ENCODE peak calls at places on chromosomes 11 and 22, in nine cellular contexts. One of them, this sample, is unnamed.

GRCh38 chr22:23763579-23764331 is 965 bp downstream of the C22orf15 start:
- DNase-seq in pancreas: no peak
- DNase-seq in kidney: no peak
- DNase-seq in left ventricle myocardium inferior: no peak
- DNase-seq in PC-9: no peak
- DNase-seq in SK-N-SH: peak
- DNase-seq in tibial artery: no peak
- DNase-seq in prostate gland: no peak
- DNase-seq in transverse colon: no peak
- DNase-seq in this sample: no peak

GRCh38 chr11:66886671-66887221 is 29.9 kb downstream of the LRFN4 start:
- DNase-seq in pancreas: no peak
- DNase-seq in kidney: peak
- DNase-seq in left ventricle myocardium inferior: peak
- DNase-seq in PC-9: no peak
- DNase-seq in SK-N-SH: no peak
- DNase-seq in tibial artery: no peak
- DNase-seq in prostate gland: no peak
- DNase-seq in transverse colon: no peak
- DNase-seq in this sample: no peak

GRCh38 chr22:21568207-21569075 is 927 bp downstream of the UBE2L3 start:
- DNase-seq in pancreas: peak
- DNase-seq in kidney: no peak
- DNase-seq in left ventricle myocardium inferior: peak
- DNase-seq in PC-9: no peak
- DNase-seq in SK-N-SH: peak
- DNase-seq in tibial artery: peak
- DNase-seq in prostate gland: peak
- DNase-seq in transverse colon: peak
- DNase-seq in this sample: peak

GRCh38 chr11:19164881-19165280 is 36.9 kb downstream of the CSRP3 start:
- DNase-seq in pancreas: no peak
- DNase-seq in kidney: no peak
- DNase-seq in left ventricle myocardium inferior: no peak
- DNase-seq in PC-9: no peak
- DNase-seq in SK-N-SH: peak
- DNase-seq in tibial artery: no peak
- DNase-seq in prostate gland: no peak
- DNase-seq in transverse colon: no peak
- DNase-seq in this sample: no peak

GRCh38 chr11:316891-317291 is 3.1 kb downstream of the IFITM1 start:
- DNase-seq in pancreas: no peak
- DNase-seq in kidney: no peak
- DNase-seq in left ventricle myocardium inferior: no peak
- DNase-seq in PC-9: no peak
- DNase-seq in SK-N-SH: no peak
- DNase-seq in tibial artery: no peak
- DNase-seq in prostate gland: no peak
- DNase-seq in transverse colon: no peak
- DNase-seq in this sample: no peak

GRCh38 chr22:37483594-37484114 is 2.5 kb downstream of the MFNG start:
- DNase-seq in pancreas: no peak
- DNase-seq in kidney: no peak
- DNase-seq in left ventricle myocardium inferior: no peak
- DNase-seq in PC-9: no peak
- DNase-seq in SK-N-SH: no peak
- DNase-seq in tibial artery: no peak
- DNase-seq in prostate gland: no peak
- DNase-seq in transverse colon: no peak
- DNase-seq in this sample: no peak

GRCh38 chr11:72755794-72756285 is 3.6 kb upstream of the ARAP1 start:
- DNase-seq in pancreas: no peak
- DNase-seq in kidney: peak
- DNase-seq in left ventricle myocardium inferior: no peak
- DNase-seq in PC-9: no peak
- DNase-seq in SK-N-SH: no peak
- DNase-seq in tibial artery: no peak
- DNase-seq in prostate gland: no peak
- DNase-seq in transverse colon: no peak
- DNase-seq in this sample: no peak

GRCh38 chr11:67301313-67301921 is 1.9 kb upstream of the SSH3 start:
- DNase-seq in pancreas: no peak
- DNase-seq in kidney: peak
- DNase-seq in left ventricle myocardium inferior: no peak
- DNase-seq in PC-9: no peak
- DNase-seq in SK-N-SH: no peak
- DNase-seq in tibial artery: no peak
- DNase-seq in prostate gland: no peak
- DNase-seq in transverse colon: peak
- DNase-seq in this sample: no peak

GRCh38 chr22:38697055-38697980 is 3.4 kb downstream of the JOSD1 start:
- DNase-seq in pancreas: no peak
- DNase-seq in kidney: no peak
- DNase-seq in left ventricle myocardium inferior: no peak
- DNase-seq in PC-9: peak
- DNase-seq in SK-N-SH: no peak
- DNase-seq in tibial artery: no peak
- DNase-seq in prostate gland: peak
- DNase-seq in transverse colon: no peak
- DNase-seq in this sample: peak

GRCh38 chr22:49824185-49824925 is 3.3 kb downstream of the BRD1 start:
- DNase-seq in pancreas: no peak
- DNase-seq in kidney: no peak
- DNase-seq in left ventricle myocardium inferior: no peak
- DNase-seq in PC-9: no peak
- DNase-seq in SK-N-SH: no peak
- DNase-seq in tibial artery: no peak
- DNase-seq in prostate gland: no peak
- DNase-seq in transverse colon: no peak
- DNase-seq in this sample: no peak

GRCh38 chr22:49825436-49825835 is 2.2 kb downstream of the BRD1 start:
- DNase-seq in pancreas: no peak
- DNase-seq in kidney: no peak
- DNase-seq in left ventricle myocardium inferior: no peak
- DNase-seq in PC-9: no peak
- DNase-seq in SK-N-SH: no peak
- DNase-seq in tibial artery: no peak
- DNase-seq in prostate gland: no peak
- DNase-seq in transverse colon: no peak
- DNase-seq in this sample: peak

GRCh38 chr22:49823289-49824045 is 4.2 kb downstream of the BRD1 start:
- DNase-seq in pancreas: no peak
- DNase-seq in kidney: no peak
- DNase-seq in left ventricle myocardium inferior: no peak
- DNase-seq in PC-9: no peak
- DNase-seq in SK-N-SH: no peak
- DNase-seq in tibial artery: no peak
- DNase-seq in prostate gland: no peak
- DNase-seq in transverse colon: no peak
- DNase-seq in this sample: no peak

GRCh38 chr22:49825944-49826602 is 1.6 kb downstream of the BRD1 start:
- DNase-seq in pancreas: no peak
- DNase-seq in kidney: peak
- DNase-seq in left ventricle myocardium inferior: no peak
- DNase-seq in PC-9: no peak
- DNase-seq in SK-N-SH: no peak
- DNase-seq in tibial artery: no peak
- DNase-seq in prostate gland: no peak
- DNase-seq in transverse colon: peak
- DNase-seq in this sample: no peak

GRCh38 chr22:49824936-49825335 is 2.7 kb downstream of the BRD1 start:
- DNase-seq in pancreas: no peak
- DNase-seq in kidney: no peak
- DNase-seq in left ventricle myocardium inferior: no peak
- DNase-seq in PC-9: no peak
- DNase-seq in SK-N-SH: no peak
- DNase-seq in tibial artery: no peak
- DNase-seq in prostate gland: no peak
- DNase-seq in transverse colon: no peak
- DNase-seq in this sample: no peak
- H3K4me3 ChIP-seq in pancreas: no peak
- H3K4me3 ChIP-seq in kidney: peak
- H3K4me3 ChIP-seq in left ventricle myocardium inferior: peak
- H3K4me3 ChIP-seq in PC-9: no peak
- H3K4me3 ChIP-seq in SK-N-SH: peak
- H3K4me3 ChIP-seq in tibial artery: peak
- H3K4me3 ChIP-seq in prostate gland: no peak
- H3K4me3 ChIP-seq in transverse colon: no peak
- H3K4me3 ChIP-seq in this sample: no peak

GRCh38 chr11:27237641-27238040 is 125.4 kb downstream of the CCDC34 start:
- DNase-seq in pancreas: no peak
- DNase-seq in kidney: no peak
- DNase-seq in left ventricle myocardium inferior: no peak
- DNase-seq in PC-9: no peak
- DNase-seq in SK-N-SH: no peak
- DNase-seq in tibial artery: no peak
- DNase-seq in prostate gland: peak
- DNase-seq in transverse colon: peak
- DNase-seq in this sample: no peak

GRCh38 chr11:27231519-27231918 is 131.5 kb downstream of the CCDC34 start:
- DNase-seq in pancreas: no peak
- DNase-seq in kidney: no peak
- DNase-seq in left ventricle myocardium inferior: no peak
- DNase-seq in PC-9: no peak
- DNase-seq in SK-N-SH: no peak
- DNase-seq in tibial artery: no peak
- DNase-seq in prostate gland: no peak
- DNase-seq in transverse colon: no peak
- DNase-seq in this sample: no peak

GRCh38 chr11:27233654-27234042 is 129.4 kb downstream of the CCDC34 start:
- DNase-seq in pancreas: no peak
- DNase-seq in kidney: no peak
- DNase-seq in left ventricle myocardium inferior: no peak
- DNase-seq in PC-9: no peak
- DNase-seq in SK-N-SH: no peak
- DNase-seq in tibial artery: no peak
- DNase-seq in prostate gland: no peak
- DNase-seq in transverse colon: peak
- DNase-seq in this sample: no peak

GRCh38 chr11:27234043-27234668 is 128.9 kb downstream of the CCDC34 start:
- DNase-seq in pancreas: no peak
- DNase-seq in kidney: no peak
- DNase-seq in left ventricle myocardium inferior: peak
- DNase-seq in PC-9: peak
- DNase-seq in SK-N-SH: no peak
- DNase-seq in tibial artery: peak
- DNase-seq in prostate gland: no peak
- DNase-seq in transverse colon: peak
- DNase-seq in this sample: peak

DNA sequence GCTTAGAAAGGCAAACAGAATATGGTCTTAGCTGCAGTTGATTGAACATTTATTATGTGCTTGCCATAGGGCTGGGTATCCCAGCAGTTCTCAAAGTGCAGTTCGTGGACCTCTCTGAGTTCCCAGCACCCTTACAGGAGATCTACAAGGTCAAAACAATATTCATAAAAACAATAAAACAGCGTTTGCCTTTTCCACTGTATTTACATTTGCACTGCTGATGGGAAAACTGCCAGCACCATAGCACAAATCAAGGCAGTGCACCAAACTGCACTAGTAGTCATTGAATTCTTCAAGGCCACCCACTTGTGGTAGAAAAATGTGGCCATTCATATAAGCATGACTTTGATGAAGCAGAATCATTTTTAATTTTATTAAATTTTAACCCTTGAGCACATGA is 128.1 kb downstream of the CCDC34 start:
- DNase-seq in pancreas: no peak
- DNase-seq in kidney: no peak
- DNase-seq in left ventricle myocardium inferior: no peak
- DNase-seq in PC-9: no peak
- DNase-seq in SK-N-SH: no peak
- DNase-seq in tibial artery: no peak
- DNase-seq in prostate gland: no peak
- DNase-seq in transverse colon: peak
- DNase-seq in this sample: no peak
- H3K27ac ChIP-seq in pancreas: no peak
- H3K27ac ChIP-seq in kidney: no peak
- H3K27ac ChIP-seq in left ventricle myocardium inferior: peak
- H3K27ac ChIP-seq in PC-9: no peak
- H3K27ac ChIP-seq in SK-N-SH: no peak
- H3K27ac ChIP-seq in tibial artery: no peak
- H3K27ac ChIP-seq in prostate gland: no peak
- H3K27ac ChIP-seq in transverse colon: peak
- H3K27ac ChIP-seq in this sample: no peak

DNA sequence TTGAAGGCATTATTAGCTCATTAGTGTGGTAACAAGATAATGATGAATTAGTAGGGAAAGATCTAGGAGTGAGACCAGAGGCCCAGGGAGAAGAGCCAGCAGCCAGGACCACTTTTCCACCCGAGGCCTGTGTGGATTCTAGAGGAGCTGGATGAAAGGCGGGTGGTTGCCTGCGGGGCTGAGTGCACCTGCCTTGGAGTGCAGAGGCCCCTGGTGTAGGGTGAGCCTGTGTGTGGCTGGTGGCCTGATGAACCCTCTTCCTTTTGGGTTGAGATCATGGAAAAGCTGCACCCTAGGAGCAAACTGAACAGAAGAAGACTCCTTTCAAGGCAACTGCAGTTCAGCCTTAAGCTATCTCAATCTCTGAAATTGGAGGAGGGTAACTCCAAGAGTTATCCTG is 5.9 kb upstream of the TP53AIP1 start:
- DNase-seq in pancreas: no peak
- DNase-seq in kidney: no peak
- DNase-seq in left ventricle myocardium inferior: no peak
- DNase-seq in PC-9: no peak
- DNase-seq in SK-N-SH: no peak
- DNase-seq in tibial artery: no peak
- DNase-seq in prostate gland: no peak
- DNase-seq in transverse colon: no peak
- DNase-seq in this sample: no peak
- TF ChIP-seq CTCF in pancreas: no peak
- TF ChIP-seq CTCF in kidney: no peak
- TF ChIP-seq CTCF in left ventricle myocardium inferior: peak
- TF ChIP-seq CTCF in PC-9: no peak
- TF ChIP-seq CTCF in SK-N-SH: no peak
- TF ChIP-seq CTCF in tibial artery: no peak
- TF ChIP-seq CTCF in prostate gland: no peak
- TF ChIP-seq CTCF in transverse colon: no peak
- TF ChIP-seq CTCF in this sample: peak

GRCh38 chr11:109680127-109680526 is 258.1 kb downstream of the C11orf87 start:
- DNase-seq in pancreas: no peak
- DNase-seq in kidney: no peak
- DNase-seq in left ventricle myocardium inferior: no peak
- DNase-seq in PC-9: no peak
- DNase-seq in SK-N-SH: no peak
- DNase-seq in tibial artery: no peak
- DNase-seq in prostate gland: no peak
- DNase-seq in transverse colon: no peak
- DNase-seq in this sample: peak

GRCh38 chr11:109677240-109677639 is 255.2 kb downstream of the C11orf87 start:
- DNase-seq in pancreas: no peak
- DNase-seq in kidney: no peak
- DNase-seq in left ventricle myocardium inferior: no peak
- DNase-seq in PC-9: no peak
- DNase-seq in SK-N-SH: no peak
- DNase-seq in tibial artery: no peak
- DNase-seq in prostate gland: no peak
- DNase-seq in transverse colon: no peak
- DNase-seq in this sample: no peak

DNA sequence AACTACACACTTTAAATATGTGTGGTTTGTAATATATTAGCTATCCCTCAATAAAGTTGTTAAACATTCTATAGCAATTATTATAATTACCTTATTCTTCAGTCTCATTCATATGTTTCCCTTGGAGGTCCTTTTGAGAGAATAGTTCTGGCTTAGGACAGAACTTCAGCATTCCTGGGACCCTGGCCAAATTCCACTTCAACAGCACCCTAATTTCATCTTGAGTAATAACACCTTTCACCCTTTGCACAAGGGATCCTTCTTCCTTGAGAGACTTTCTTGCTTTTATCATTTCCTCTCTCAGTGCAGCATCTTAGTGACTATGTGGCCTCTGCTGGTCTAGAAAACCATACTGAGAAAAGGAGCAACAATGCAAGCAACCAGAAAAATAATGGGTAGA is 255.9 kb downstream of the C11orf87 start:
- DNase-seq in pancreas: no peak
- DNase-seq in kidney: no peak
- DNase-seq in left ventricle myocardium inferior: no peak
- DNase-seq in PC-9: no peak
- DNase-seq in SK-N-SH: no peak
- DNase-seq in tibial artery: no peak
- DNase-seq in prostate gland: no peak
- DNase-seq in transverse colon: no peak
- DNase-seq in this sample: no peak
- H3K4me3 ChIP-seq in pancreas: no peak
- H3K4me3 ChIP-seq in kidney: no peak
- H3K4me3 ChIP-seq in left ventricle myocardium inferior: no peak
- H3K4me3 ChIP-seq in PC-9: no peak
- H3K4me3 ChIP-seq in SK-N-SH: no peak
- H3K4me3 ChIP-seq in tibial artery: no peak
- H3K4me3 ChIP-seq in prostate gland: no peak
- H3K4me3 ChIP-seq in transverse colon: no peak
- H3K4me3 ChIP-seq in this sample: no peak

This sample was measured in cardiac muscle cell.